ENCODE peak calls at places on chromosome 16, in six cellular contexts. U is neural progenitor cell, B is kidney, R is colonic mucosa, J is mesendoderm, Y is IMR-90. T is an unnamed sample. For H3K4me1, the result is how much of the 10 kb centered on the place peaks cover.

GRCh38 chr16:10189861-10190390 is 7.7 kb upstream of the GRIN2A start:
- DNase-seq in U (no peak), B (peak), R (no peak), J (no peak), Y (no peak), T (no peak)

GRCh38 chr16:3819741-3820724 is 60.5 kb downstream of the CREBBP start:
- DNase-seq in U (no peak), B (no peak), R (peak), J (no peak), Y (peak), T (peak)

GRCh38 chr16:49335828-49336227 is 37.8 kb upstream of the C16orf78 start:
- DNase-seq in U (no peak), B (no peak), R (no peak), J (no peak), Y (no peak), T (no peak)

GRCh38 chr16:21943571-21943970 is 9.6 kb upstream of the UQCRC2 start:
- DNase-seq in U (no peak), B (no peak), R (peak), J (no peak), Y (no peak), T (no peak)

GRCh38 chr16:19844945-19845641 is 39.6 kb downstream of the GPRC5B start:
- DNase-seq in U (no peak), B (no peak), R (no peak), J (no peak), Y (peak), T (no peak)

GRCh38 chr16:49780436-49780835 is 75.5 kb downstream of the ZNF423 start:
- DNase-seq in U (no peak), B (no peak), R (no peak), J (no peak), Y (no peak), T (no peak)

GRCh38 chr16:64238576-64238975 is 883.3 kb downstream of the CDH11 start:
- DNase-seq in U (no peak), B (no peak), R (no peak), J (no peak), Y (peak), T (no peak)

GRCh38 chr16:2779978-2780898 is 3.2 kb upstream of the ELOB start:
- DNase-seq in U (peak), B (no peak), R (no peak), J (no peak), Y (no peak), T (no peak)

GRCh38 chr16:74825941-74826340 is 51.3 kb upstream of the FA2H start:
- DNase-seq in U (no peak), B (no peak), R (peak), J (no peak), Y (no peak), T (no peak)

GRCh38 chr16:2838928-2839327 is 8.8 kb downstream of the ZG16B start:
- DNase-seq in U (peak), B (peak), R (peak), J (peak), Y (peak), T (no peak)

GRCh38 chr16:47826070-47826469 is 329.7 kb downstream of the ABCC12 start:
- DNase-seq in U (no peak), B (no peak), R (no peak), J (no peak), Y (no peak), T (no peak)

GRCh38 chr16:71565812-71566700 is 10.8 kb downstream of the TAT start:
- DNase-seq in U (no peak), B (no peak), R (no peak), J (no peak), Y (no peak), T (no peak)

GRCh38 chr16:81004646-81005353 is 1.9 kb downstream of the CMC2 start:
- DNase-seq in U (peak), B (no peak), R (peak), J (peak), Y (peak), T (peak)

GRCh38 chr16:73886378-73886777 is 410.2 kb upstream of the PSMD7 start:
- DNase-seq in U (no peak), B (no peak), R (no peak), J (no peak), Y (no peak), T (no peak)

GRCh38 chr16:75456971-75457370 is 7.5 kb downstream of the TMEM170A start:
- DNase-seq in U (no peak), B (no peak), R (no peak), J (no peak), Y (no peak), T (no peak)

GRCh38 chr16:52016387-52016786 is 530.6 kb downstream of the TOX3 start:
- DNase-seq in U (no peak), B (no peak), R (no peak), J (peak), Y (no peak), T (no peak)

GRCh38 chr16:29182501-29182900 is 197.6 kb downstream of the LAT start:
- DNase-seq in U (no peak), B (peak), R (no peak), J (no peak), Y (no peak), T (no peak)

GRCh38 chr16:75256871-75257343 is 5.5 kb upstream of the BCAR1 start:
- DNase-seq in U (peak), B (peak), R (no peak), J (peak), Y (peak), T (no peak)

GRCh38 chr16:22189473-22190168 is 16.5 kb upstream of the EEF2K start:
- DNase-seq in U (no peak), B (peak), R (peak), J (no peak), Y (peak), T (no peak)

GRCh38 chr16:80391095-80391494 is 149.7 kb upstream of the DYNLRB2 start:
- DNase-seq in U (no peak), B (no peak), R (no peak), J (no peak), Y (no peak), T (no peak)

GRCh38 chr16:21619765-21620462 is 20.5 kb downstream of the METTL9 start:
- DNase-seq in U (no peak), B (no peak), R (no peak), J (peak), Y (no peak), T (no peak)

GRCh38 chr16:50035468-50035992 is 10.5 kb downstream of the CNEP1R1 start:
- DNase-seq in U (no peak), B (no peak), R (peak), J (no peak), Y (no peak), T (no peak)

GRCh38 chr16:65782537-65783290 is 583.8 kb upstream of the CDH5 start:
- DNase-seq in U (no peak), B (no peak), R (no peak), J (peak), Y (peak), T (peak)

GRCh38 chr16:89924925-89925307 is 1.8 kb downstream of the TUBB3 start:
- DNase-seq in U (no peak), B (no peak), R (no peak), J (no peak), Y (no peak), T (no peak)

GRCh38 chr16:30031477-30031918 is 427 bp upstream of the TLCD3B start:
- DNase-seq in U (no peak), B (no peak), R (no peak), J (no peak), Y (no peak), T (no peak)

GRCh38 chr16:86578499-86579267 is at the start of gene FOXL1:
- DNase-seq in U (peak), B (peak), R (no peak), J (peak), Y (peak), T (no peak)

GRCh38 chr16:57256601-57257395 is 11.7 kb downstream of the ARL2BP start:
- DNase-seq in U (no peak), B (no peak), R (no peak), J (peak), Y (no peak), T (no peak)

GRCh38 chr16:73308776-73309175 is 260.8 kb upstream of the ZFHX3 start:
- DNase-seq in U (no peak), B (no peak), R (no peak), J (no peak), Y (no peak), T (no peak)

GRCh38 chr16:58497468-58497867 is 2.5 kb upstream of the NDRG4 start:
- DNase-seq in U (no peak), B (peak), R (no peak), J (no peak), Y (no peak), T (no peak)
- H3K9ac ChIP-seq in U (no peak), B (no peak), R (no peak), J (no peak), Y (no peak), T (no peak)

DNA sequence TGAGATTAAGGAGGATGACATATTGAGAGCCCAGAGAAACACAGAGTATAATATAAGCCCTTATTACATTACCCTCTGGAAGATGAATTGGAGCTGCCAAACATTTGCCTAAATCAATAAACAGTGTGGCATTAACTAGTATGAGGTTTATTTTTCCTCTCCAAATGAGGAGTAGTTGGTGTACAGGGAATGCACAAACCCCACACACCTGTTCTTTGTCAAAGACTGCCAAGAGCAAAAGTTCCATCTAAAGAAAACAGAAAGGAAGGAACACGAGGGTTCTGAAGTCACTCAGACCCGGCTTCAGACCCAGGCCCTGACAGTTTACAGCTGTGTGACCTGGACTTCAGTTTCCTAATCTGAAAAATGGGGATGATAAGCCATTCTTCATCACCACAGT is 138.1 kb downstream of the SHISA9 start:
- DNase-seq in U (no peak), B (no peak), R (no peak), J (no peak), Y (no peak), T (no peak)
- H3K4me1 ChIP-seq in U (under half), B (under half), R (under half), J (under half), Y (under half), T (under half)

GRCh38 chr16:805474-805873 is 4.9 kb upstream of the GNG13 start:
- DNase-seq in U (no peak), B (no peak), R (no peak), J (no peak), Y (no peak), T (no peak)
- H3K9ac ChIP-seq in U (no peak), B (no peak), R (no peak), J (no peak), Y (no peak), T (no peak)

GRCh38 chr16:85536073-85536410 is 77.1 kb upstream of the GSE1 start:
- DNase-seq in U (no peak), B (peak), R (no peak), J (no peak), Y (no peak), T (no peak)

GRCh38 chr16:85536411-85537330 is 76.5 kb upstream of the GSE1 start:
- DNase-seq in U (no peak), B (no peak), R (no peak), J (peak), Y (no peak), T (no peak)

GRCh38 chr16:85535352-85536072 is 77.6 kb upstream of the GSE1 start:
- DNase-seq in U (no peak), B (peak), R (peak), J (peak), Y (no peak), T (no peak)

GRCh38 chr16:85532147-85532546 is 81.0 kb upstream of the GSE1 start:
- DNase-seq in U (no peak), B (no peak), R (no peak), J (no peak), Y (no peak), T (no peak)

GRCh38 chr16:85534536-85535351 is 78.4 kb upstream of the GSE1 start:
- DNase-seq in U (no peak), B (peak), R (no peak), J (no peak), Y (no peak), T (no peak)
- H3K4me1 ChIP-seq in U (under half), B (under half), R (under half), J (under half), Y (under half), T (under half)

GRCh38 chr16:68790130-68790761 is 53.1 kb upstream of the TANGO6 start:
- DNase-seq in U (peak), B (no peak), R (no peak), J (peak), Y (peak), T (no peak)
- H3K9ac ChIP-seq in U (no peak), B (no peak), R (peak), J (peak), Y (no peak), T (no peak)

GRCh38 chr16:14110728-14111251 is 39.7 kb downstream of the MRTFB start:
- DNase-seq in U (no peak), B (no peak), R (no peak), J (no peak), Y (no peak), T (no peak)

GRCh38 chr16:14111713-14112538 is 40.8 kb downstream of the MRTFB start:
- DNase-seq in U (no peak), B (no peak), R (peak), J (no peak), Y (no peak), T (no peak)

GRCh38 chr16:14112539-14112856 is 41.4 kb downstream of the MRTFB start:
- DNase-seq in U (no peak), B (no peak), R (no peak), J (no peak), Y (no peak), T (no peak)

GRCh38 chr16:14109077-14109775 is 38.1 kb downstream of the MRTFB start:
- DNase-seq in U (no peak), B (no peak), R (no peak), J (no peak), Y (no peak), T (no peak)

DNA sequence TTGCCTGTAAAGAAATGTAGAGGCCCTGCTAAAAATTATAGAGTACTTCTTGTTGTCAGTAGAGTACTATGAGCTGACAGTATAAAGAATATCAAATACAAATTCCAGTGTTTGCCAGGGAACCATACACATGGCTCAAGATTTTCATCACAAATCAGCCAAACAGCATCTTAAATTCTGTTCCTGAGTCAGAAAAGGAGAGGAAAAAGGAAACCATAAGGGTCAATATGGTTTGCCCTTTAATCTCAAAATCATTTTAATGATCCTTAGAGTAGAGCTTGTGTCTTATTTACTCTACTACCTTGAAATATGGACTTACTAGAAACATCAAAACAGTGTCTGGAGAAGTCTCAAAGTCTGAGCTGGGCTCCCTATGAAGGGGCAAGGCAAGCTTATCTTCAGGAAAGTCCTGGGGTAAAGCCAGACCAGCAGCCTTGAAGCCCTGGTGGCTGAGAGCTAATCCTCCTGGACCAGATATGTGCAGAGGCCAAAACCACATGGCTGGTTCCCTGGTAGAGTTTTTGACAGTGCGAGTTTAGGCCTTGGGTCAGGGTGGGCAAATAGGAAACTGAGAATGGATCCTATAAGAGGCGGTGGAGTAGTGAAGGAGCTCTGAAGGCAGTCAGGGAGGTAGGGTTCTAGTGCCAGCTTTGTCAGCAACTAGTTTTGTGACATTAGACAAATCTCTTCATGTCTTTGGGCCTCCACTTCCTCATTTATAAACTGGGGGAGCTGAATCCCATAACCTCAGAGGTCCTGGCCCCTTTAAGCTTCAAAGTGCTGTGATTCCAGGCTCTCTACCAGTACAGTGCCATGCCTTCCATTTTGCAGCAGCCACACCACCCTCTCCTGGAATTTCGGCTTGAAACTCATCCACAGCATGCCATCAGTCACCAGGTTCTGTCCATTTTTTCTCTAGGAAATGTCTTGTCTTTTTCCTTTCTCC is 38.9 kb downstream of the MRTFB start:
- DNase-seq in U (no peak), B (no peak), R (no peak), J (no peak), Y (no peak), T (no peak)
- H3K4me1 ChIP-seq in U (under half), B (under half), R (under half), J (under half), Y (under half), T (under half)

GRCh38 chr16:66894948-66895696 is 14.8 kb downstream of the PDP2 start:
- DNase-seq in U (peak), B (peak), R (peak), J (peak), Y (peak), T (no peak)
- H3K9ac ChIP-seq in U (no peak), B (no peak), R (peak), J (no peak), Y (no peak), T (no peak)

GRCh38 chr16:14500791-14501190 is 129.3 kb downstream of the PARN start:
- DNase-seq in U (no peak), B (no peak), R (no peak), J (no peak), Y (peak), T (no peak)

GRCh38 chr16:14501331-14502255 is 128.5 kb downstream of the PARN start:
- DNase-seq in U (peak), B (peak), R (peak), J (peak), Y (peak), T (peak)

GRCh38 chr16:14499110-14499509 is 130.9 kb downstream of the PARN start:
- DNase-seq in U (no peak), B (no peak), R (no peak), J (peak), Y (no peak), T (no peak)

GRCh38 chr16:14502932-14503741 is 126.9 kb downstream of the PARN start:
- DNase-seq in U (no peak), B (no peak), R (no peak), J (no peak), Y (peak), T (peak)

GRCh38 chr16:14502256-14502875 is 127.7 kb downstream of the PARN start:
- DNase-seq in U (no peak), B (no peak), R (no peak), J (no peak), Y (no peak), T (no peak)
- H3K4me1 ChIP-seq in U (under half), B (under half), R (under half), J (under half), Y (under half), T (half or more)